ENCODE peak calls at places on chromosomes 3 and 15, in six cellular contexts. C is GM12878, U is HepG2, V is GM12891, B is H1, O is K562. H is an unnamed sample.

GRCh38 chr3:30644615-30645014 is 38.2 kb downstream of the TGFBR2 start:
- DNase-seq in C (no peak), U (no peak), V (no peak), B (no peak), O (no peak), H (no peak)

GRCh38 chr3:161028485-161029018 is 76.6 kb downstream of the B3GALNT1 start:
- DNase-seq in C (no peak), U (no peak), V (no peak), B (peak), O (no peak), H (no peak)

GRCh38 chr3:136802481-136802996 is 16.4 kb upstream of the SLC35G2 start:
- DNase-seq in C (no peak), U (no peak), V (no peak), B (no peak), O (no peak), H (no peak)

GRCh38 chr3:31804251-31805051 is 176.6 kb downstream of the OSBPL10 start:
- DNase-seq in C (no peak), U (no peak), V (no peak), B (no peak), O (no peak), H (no peak)

GRCh38 chr15:82810061-82810862 is 834 bp downstream of the WHAMM start:
- DNase-seq in C (no peak), U (peak), V (no peak), B (no peak), O (peak), H (no peak)

GRCh38 chr15:45429974-45430792 is 51.8 kb upstream of the GATM start:
- DNase-seq in C (no peak), U (peak), V (peak), B (peak), O (peak), H (peak)

GRCh38 chr3:123384256-123384655 is 64.6 kb downstream of the ADCY5 start:
- DNase-seq in C (no peak), U (no peak), V (no peak), B (no peak), O (no peak), H (no peak)

GRCh38 chr3:65714138-65714537 is 324.6 kb downstream of the MAGI1 start:
- DNase-seq in C (no peak), U (no peak), V (no peak), B (no peak), O (no peak), H (no peak)

DNA sequence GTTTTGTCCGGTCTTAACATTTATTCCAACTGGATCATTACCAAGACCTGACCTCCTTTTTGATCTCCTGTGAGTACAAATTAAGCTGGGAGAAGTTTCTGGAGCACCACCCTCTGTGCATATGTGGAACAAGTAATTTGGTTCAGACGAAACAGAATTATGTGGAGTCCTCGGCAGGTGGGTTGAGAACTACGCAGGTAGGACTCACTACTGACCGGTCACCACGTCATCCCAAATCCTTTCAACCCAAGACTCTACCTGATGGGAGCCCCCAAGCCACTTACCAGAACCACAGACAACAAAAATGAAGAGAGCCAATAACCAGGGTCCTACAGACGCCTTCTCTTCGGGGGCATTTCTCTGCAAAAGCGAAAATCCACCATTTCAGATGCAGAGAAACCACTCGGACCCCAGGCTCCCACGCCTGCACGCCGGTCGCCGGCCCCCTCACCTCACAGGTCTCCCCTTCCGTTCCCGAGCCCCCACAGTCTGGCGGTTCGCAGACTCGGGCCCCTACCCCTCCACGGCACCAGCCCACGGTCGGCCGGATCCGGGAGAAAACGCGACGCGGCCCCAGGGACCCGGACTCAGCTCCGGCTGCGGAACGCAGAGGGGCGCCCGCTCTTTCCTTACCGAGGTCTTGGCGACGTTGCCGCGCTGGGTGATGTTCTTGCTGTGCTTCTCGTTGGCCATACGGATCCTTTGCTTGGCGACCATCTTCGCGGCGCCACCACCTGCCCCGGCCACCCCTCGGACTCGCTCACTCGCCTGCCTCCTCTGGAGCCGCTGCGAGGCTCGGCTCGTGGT is 674 bp downstream of the SERP1 start:
- DNase-seq in C (no peak), U (peak), V (no peak), B (no peak), O (peak), H (peak)
- TF ChIP-seq POLR2A in C (no peak), U (no peak), V (no peak), B (peak), O (no peak), H (no peak)

DNA sequence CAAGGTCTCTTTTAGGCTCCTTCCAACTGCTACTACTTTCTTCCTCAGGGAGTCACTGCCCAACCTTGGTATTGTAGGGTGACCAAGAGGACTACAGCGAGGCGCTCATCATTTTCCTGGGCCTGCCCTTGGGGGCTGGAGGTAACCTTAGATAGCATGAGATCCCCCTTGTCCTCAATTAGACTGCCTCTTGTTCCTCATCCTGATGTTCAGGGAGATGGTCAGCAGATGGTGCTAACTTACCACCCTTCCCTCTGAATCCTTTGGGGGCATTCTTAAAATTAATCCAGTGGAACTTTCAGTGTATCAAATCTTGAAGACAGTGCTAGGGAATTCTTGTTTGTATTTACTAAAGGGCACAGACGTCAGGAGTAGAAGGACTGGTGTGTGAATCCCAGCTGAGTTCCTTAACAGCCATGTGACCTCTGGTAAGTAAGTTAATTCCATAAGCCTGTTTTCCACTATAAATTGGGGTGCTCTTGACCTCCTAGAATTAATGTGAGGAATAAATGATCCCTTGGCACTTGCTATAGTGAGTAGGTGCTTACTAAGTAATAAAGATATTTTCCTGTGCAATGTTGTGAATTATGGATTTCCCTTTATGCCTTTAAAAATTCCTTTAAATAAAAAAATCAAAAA is 4.1 kb upstream of the CLPX start:
- DNase-seq in C (no peak), U (peak), V (no peak), B (peak), O (peak), H (no peak)
- TF ChIP-seq TAF1 in C (no peak), U (no peak), V (no peak), B (no peak), O (no peak), H (no peak)

DNA sequence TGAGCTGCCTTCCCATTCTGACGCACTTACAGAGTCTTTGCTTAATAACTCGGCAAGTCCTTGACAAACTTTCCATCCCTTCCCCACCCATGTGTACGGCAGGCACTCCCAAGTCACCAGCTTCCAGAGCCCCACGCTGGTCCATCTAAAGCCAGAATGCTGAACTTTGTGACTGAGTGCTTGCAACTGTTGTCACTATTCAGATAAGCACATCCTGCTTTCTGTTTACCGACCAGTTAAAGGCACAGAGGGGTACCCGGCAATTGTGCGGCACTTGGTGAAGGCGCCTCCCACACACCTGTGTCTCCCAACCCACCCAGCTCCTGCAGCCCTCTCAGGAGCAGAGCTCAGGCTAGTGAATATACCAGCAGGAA is 430.6 kb downstream of the FOXP1 start:
- DNase-seq in C (no peak), U (peak), V (no peak), B (no peak), O (no peak), H (no peak)
- TF ChIP-seq POLR2A in C (no peak), U (no peak), V (no peak), B (no peak), O (no peak), H (no peak)

GRCh38 chr3:64083588-64083974 is 60.3 kb upstream of the PSMD6 start:
- DNase-seq in C (no peak), U (no peak), V (no peak), B (no peak), O (no peak), H (no peak)

GRCh38 chr3:64086479-64086878 is 63.2 kb upstream of the PSMD6 start:
- DNase-seq in C (no peak), U (peak), V (no peak), B (no peak), O (no peak), H (no peak)

GRCh38 chr3:64091501-64091900 is 68.2 kb upstream of the PSMD6 start:
- DNase-seq in C (no peak), U (no peak), V (no peak), B (no peak), O (no peak), H (no peak)

GRCh38 chr3:64084640-64085039 is 61.3 kb upstream of the PSMD6 start:
- DNase-seq in C (no peak), U (peak), V (no peak), B (no peak), O (no peak), H (no peak)

DNA sequence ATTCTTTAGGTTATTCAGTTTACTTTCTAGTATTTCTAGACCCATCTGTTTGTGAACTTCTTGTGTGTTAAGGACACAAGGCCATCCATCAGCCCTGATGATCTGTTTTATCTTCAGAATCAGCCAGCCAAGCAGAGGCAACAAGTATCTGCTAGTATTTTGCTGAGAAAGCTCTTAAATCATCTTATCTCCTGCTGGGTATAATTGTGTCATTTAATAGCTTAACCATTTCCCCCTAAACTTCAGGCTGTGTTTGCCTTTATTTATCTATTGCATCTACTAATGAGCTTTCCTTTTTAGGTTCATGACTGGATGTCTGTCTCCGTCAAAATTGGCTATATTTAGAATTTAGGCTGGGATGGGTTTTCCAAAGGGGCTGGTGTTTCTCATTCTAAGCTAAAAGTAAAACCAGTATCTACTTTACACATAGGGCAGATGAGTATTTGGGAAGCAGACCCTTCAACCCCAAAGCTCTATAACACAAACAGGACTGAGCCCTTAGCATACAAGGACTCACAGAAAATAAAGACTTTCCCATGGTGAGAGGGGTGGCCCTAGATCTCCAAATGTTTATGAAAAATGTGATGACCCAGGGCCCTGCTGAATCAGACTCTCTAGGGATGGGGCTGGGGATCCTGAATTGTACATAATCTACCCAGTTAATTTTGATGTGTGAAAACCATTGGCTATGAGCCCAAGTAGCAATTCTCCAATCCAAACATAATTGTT is 65.3 kb upstream of the PSMD6 start:
- DNase-seq in C (no peak), U (no peak), V (no peak), B (no peak), O (no peak), H (no peak)
- TF ChIP-seq TAF1 in C (no peak), U (no peak), V (no peak), B (no peak), O (no peak), H (no peak)

GRCh38 chr3:81760215-81760614 is 1.2 kb downstream of the GBE1 start:
- DNase-seq in C (no peak), U (no peak), V (no peak), B (no peak), O (no peak), H (no peak)
- TF ChIP-seq POLR2A in C (no peak), U (no peak), V (no peak), B (no peak), O (no peak), H (no peak)

DNA sequence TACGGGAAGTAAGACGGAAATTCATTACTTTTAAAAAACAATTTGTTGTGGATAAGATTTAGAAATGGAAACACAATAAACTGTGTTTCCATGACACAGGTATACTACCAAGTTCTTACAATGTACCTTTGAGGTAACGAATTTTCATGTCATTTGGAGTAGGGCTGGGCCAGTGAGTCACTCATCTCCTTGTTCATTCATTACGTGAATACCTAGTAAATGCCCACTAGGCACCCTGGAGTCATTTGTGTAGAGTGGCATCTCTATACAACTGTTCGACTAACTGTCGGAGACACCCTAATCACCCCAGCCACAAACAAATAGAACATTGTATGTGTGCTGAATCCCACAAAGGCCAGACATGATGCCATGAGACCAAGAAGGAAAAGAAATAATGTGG is 94.8 kb downstream of the IGF1R start:
- DNase-seq in C (no peak), U (no peak), V (no peak), B (no peak), O (no peak), H (no peak)
- TF ChIP-seq TAF1 in C (no peak), U (no peak), V (no peak), B (no peak), O (no peak), H (no peak)

DNA sequence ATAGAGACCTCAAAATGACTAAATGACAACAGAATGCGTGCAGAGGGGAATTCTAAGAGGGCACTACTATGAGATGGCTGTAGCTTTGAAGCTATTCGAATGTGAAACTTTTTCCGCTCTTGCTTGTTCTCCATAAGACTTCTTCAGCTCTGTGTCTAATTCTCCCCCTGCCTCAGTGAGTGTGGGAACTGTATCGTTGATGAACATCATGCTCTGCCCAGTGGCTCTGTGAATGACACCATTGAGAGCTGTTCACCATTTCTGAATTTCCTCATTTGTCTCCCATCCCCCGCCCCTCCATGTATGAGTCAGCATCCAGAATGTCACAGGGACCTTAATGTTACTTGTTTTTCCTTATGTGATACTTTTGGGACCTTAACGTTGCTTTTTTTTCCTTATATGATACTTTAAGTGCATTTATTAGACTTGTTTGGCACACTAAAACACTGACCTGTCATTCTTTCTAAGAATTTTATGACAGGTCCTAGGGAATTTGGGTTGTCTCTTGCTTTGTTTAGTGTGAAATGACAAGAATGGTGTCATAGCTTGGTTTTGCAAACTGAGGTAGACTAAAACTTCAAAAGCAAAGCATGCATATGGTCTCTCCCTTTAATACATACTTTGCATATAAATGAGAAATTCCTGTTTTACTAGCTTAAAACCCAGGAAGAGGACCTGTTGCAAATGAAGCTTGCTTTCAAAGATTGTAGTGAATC is 99.6 kb downstream of the FNDC3B start:
- DNase-seq in C (peak), U (peak), V (no peak), B (no peak), O (peak), H (no peak)
- TF ChIP-seq POLR2A in C (no peak), U (peak), V (no peak), B (no peak), O (no peak), H (no peak)

H was measured in GM12892.